ENCODE peak calls at places on chromosomes 16 and 17, in ten cellular contexts. J is AG09319, D is transverse colon, H is HFFc6, B is bronchial epithelial cell, W is cardiac muscle cell, C is MM.1S, A is heart left ventricle, Y is neural crest cell, G is Caco-2. R is an unnamed sample.

GRCh38 chr17:50196036-50196435 is 5.4 kb downstream of the COL1A1 start:
- DNase-seq in W (no peak), J (no peak), H (peak; percentile 18), G (no peak), B (no peak), C (no peak), Y (no peak), A (no peak), D (no peak), R (no peak)

GRCh38 chr17:73724341-73724740 is 80.1 kb upstream of the SDK2 start:
- DNase-seq in Y (no peak), H (no peak), A (no peak), G (no peak), D (no peak), B (no peak), W (no peak), C (no peak), J (no peak), R (no peak)

GRCh38 chr16:24357511-24357910 is 101.4 kb downstream of the CACNG3 start:
- DNase-seq in Y (no peak), A (no peak), B (no peak), J (no peak), C (no peak), W (no peak), G (no peak), D (no peak), H (no peak), R (no peak)

GRCh38 chr17:36934759-36935630 is 2.3 kb upstream of the LHX1 start:
- DNase-seq in Y (peak; percentile 38), G (no peak), C (no peak), J (no peak), B (no peak), D (no peak), W (peak; percentile 79), H (no peak), A (no peak), R (peak; percentile 57)

GRCh38 chr17:77810536-77810935 is 148.0 kb upstream of the TNRC6C start:
- DNase-seq in D (peak; percentile 26), Y (no peak), G (no peak), H (peak; percentile 58), W (no peak), B (peak; percentile 57), J (peak; percentile 49), A (peak; percentile 63), C (no peak), R (no peak)

GRCh38 chr17:17957584-17957916 is 14.7 kb downstream of the TOM1L2 start:
- DNase-seq in G (no peak), H (no peak), W (no peak), C (no peak), A (no peak), B (peak; percentile 73), J (no peak), Y (no peak), D (no peak), R (no peak)

GRCh38 chr17:66784621-66785364 is 50.1 kb upstream of the CACNG5 start:
- DNase-seq in G (no peak), Y (no peak), W (no peak), H (no peak), J (no peak), C (no peak), B (no peak), A (no peak), D (no peak), R (no peak)

GRCh38 chr16:56234737-56235136 is 43.4 kb downstream of the GNAO1 start:
- DNase-seq in G (no peak), J (no peak), D (no peak), Y (no peak), A (no peak), W (no peak), B (no peak), C (no peak), H (no peak), R (no peak)

GRCh38 chr16:60123387-60124023 is 1389.4 kb upstream of the GOT2 start:
- DNase-seq in D (no peak), W (no peak), B (no peak), C (peak; percentile 60), G (no peak), A (no peak), J (peak; percentile 37), Y (no peak), H (no peak), R (no peak)

GRCh38 chr17:56085576-56086267 is 67.6 kb upstream of the ANKFN1 start:
- DNase-seq in C (peak; percentile 10), A (no peak), J (no peak), H (no peak), B (no peak), Y (no peak), D (no peak), G (no peak), W (no peak), R (no peak)

GRCh38 chr16:85192233-85192632 is 80.0 kb upstream of the CIBAR2 start:
- DNase-seq in G (no peak), Y (no peak), H (no peak), B (peak; percentile 48), W (no peak), D (no peak), J (no peak), A (no peak), C (no peak), R (no peak)

GRCh38 chr16:30720694-30721093 is 21.7 kb downstream of the SRCAP start:
- DNase-seq in C (no peak), Y (no peak), G (no peak), H (no peak), B (no peak), J (no peak), A (no peak), D (no peak), W (no peak), R (no peak)

GRCh38 chr16:27235055-27235937 is 32.0 kb downstream of the KDM8 start:
- DNase-seq in C (peak; percentile 41), Y (peak; percentile 30), B (peak; percentile 68), J (peak; percentile 81), H (peak; percentile 75), A (peak; percentile 88), G (no peak), D (peak; percentile 92), W (peak; percentile 64), R (peak; percentile 76)

DNA sequence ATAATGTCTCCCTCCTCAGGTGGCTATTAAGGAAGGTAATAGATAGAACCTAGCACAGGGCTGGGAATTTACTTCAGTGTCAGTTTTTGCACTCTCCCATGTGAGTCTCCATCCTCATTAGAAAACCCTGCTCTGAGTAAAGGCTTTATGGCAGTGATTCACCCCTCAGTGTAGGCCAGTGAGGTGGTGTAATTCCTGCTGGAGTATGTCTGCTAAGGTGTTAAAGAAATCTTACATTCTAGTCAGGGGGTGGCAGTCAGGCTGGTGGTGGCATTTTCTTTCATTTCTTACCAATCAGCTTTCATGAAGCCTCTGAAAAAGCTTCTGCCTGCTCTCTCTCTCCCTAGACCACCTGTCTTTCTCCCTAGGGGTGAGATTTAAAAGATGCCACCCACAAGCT is 138.8 kb upstream of the CCL2 start:
- DNase-seq in W (no peak), J (no peak), H (no peak), A (no peak), C (no peak), D (no peak), Y (no peak), G (no peak), B (no peak), R (no peak)
- TF ChIP-seq CTCF in W (no peak), J (no peak), H (no peak), A (no peak), C (no peak), D (no peak), Y (no peak), G (no peak), B (no peak), R (no peak)

GRCh38 chr16:89717310-89718197 is 3.1 kb downstream of the VPS9D1 start:
- DNase-seq in J (no peak), C (no peak), B (no peak), G (no peak), Y (no peak), W (no peak), H (no peak), A (no peak), D (no peak), R (no peak)
- TF ChIP-seq CTCF in J (no peak), C (no peak), B (no peak), G (no peak), Y (no peak), W (no peak), H (no peak), A (no peak), D (no peak), R (no peak)

GRCh38 chr16:16996830-16997229 is 473.9 kb downstream of the XYLT1 start:
- DNase-seq in H (no peak), Y (no peak), J (no peak), B (no peak), D (no peak), W (peak; percentile 5), A (no peak), C (no peak), G (no peak), R (no peak)
- TF ChIP-seq CTCF in H (no peak), Y (no peak), J (no peak), B (no peak), D (no peak), W (no peak), A (no peak), C (no peak), G (peak; percentile 37), R (no peak)

GRCh38 chr17:82648761-82649474 is 674 bp upstream of the WDR45B start:
- DNase-seq in B (no peak), A (peak; percentile 63), C (no peak), J (no peak), D (peak; percentile 62), H (no peak), W (peak; percentile 52), Y (peak; percentile 49), G (peak; percentile 67), R (peak; percentile 79)

GRCh38 chr17:82645516-82645915 is 2.7 kb downstream of the WDR45B start:
- DNase-seq in C (no peak), Y (no peak), J (no peak), H (no peak), W (no peak), D (no peak), B (peak; percentile 46), G (no peak), A (no peak), R (no peak)

GRCh38 chr17:82649501-82650261 is 1.4 kb upstream of the WDR45B start:
- DNase-seq in J (no peak), Y (no peak), W (no peak), B (no peak), G (no peak), A (no peak), C (no peak), H (no peak), D (no peak), R (no peak)

GRCh38 chr17:82648165-82648668 is at the start of gene WDR45B:
- DNase-seq in H (peak; percentile 95), C (peak; percentile 97), J (peak; percentile 99), W (peak; percentile 97), Y (peak; percentile 80), A (peak; percentile 96), G (peak; percentile 95), D (peak; percentile 96), B (peak; percentile 77), R (peak; percentile 99)

DNA sequence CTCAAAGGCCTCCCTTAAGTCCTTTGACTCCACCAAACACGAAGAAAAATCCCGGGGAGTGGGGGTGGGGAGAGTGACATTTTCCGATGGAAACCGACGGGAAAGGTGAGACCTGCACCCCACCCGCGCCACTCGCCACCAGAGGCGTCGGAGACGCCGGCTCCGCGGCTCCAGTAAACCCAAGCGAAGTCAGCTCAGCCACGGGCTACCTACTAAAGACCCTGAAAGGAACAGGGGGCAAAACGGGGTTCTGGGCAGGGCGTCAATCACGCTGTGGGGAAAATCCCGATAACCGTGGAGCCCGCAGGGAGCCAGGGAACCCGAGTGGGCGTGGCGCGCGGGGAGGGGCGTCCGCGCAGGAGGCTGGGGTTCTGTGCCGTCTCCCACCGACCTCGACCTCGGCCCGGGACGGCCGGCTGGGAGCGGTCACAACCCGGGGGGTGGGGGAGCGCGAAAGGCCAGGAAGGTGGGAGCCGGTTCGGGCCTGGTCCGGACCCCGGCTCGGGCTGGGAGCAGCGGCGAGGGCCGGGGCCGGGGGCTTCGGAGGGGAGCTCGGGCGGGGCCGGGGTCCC is 565 bp downstream of the WDR45B start:
- DNase-seq in H (no peak), B (no peak), G (no peak), D (peak; percentile 55), J (no peak), C (peak; percentile 30), W (peak; percentile 35), Y (no peak), A (peak; percentile 48), R (peak; percentile 64)
- TF ChIP-seq CTCF in H (no peak), B (peak; percentile 23), G (peak; percentile 29), D (no peak), J (peak; percentile 4), C (peak; percentile 28), W (peak; percentile 18), Y (no peak), A (no peak), R (no peak)

R was measured in GM13976.